ENCODE peak calls at places on chromosomes 12 and 14, in four cellular contexts. Y is tibial nerve, K is neural progenitor cell, W is MM.1S. X is an unnamed sample. For H3K9me3, the result is how much of the 10 kb centered on the place peaks cover.

GRCh38 chr14:39974036-39974435 is 541.8 kb upstream of the FBXO33 start:
- DNase-seq in Y (no peak), K (no peak), W (no peak), X (no peak)

GRCh38 chr14:58752782-58753181 is 115.0 kb downstream of the DACT1 start:
- DNase-seq in Y (peak), K (no peak), W (no peak), X (no peak)

GRCh38 chr12:131559517-131560516 is 151.1 kb upstream of the SFSWAP start:
- DNase-seq in Y (no peak), K (no peak), W (no peak), X (no peak)

GRCh38 chr12:94284859-94285258 is 136.5 kb downstream of the PLXNC1 start:
- DNase-seq in Y (no peak), K (no peak), W (no peak), X (no peak)

GRCh38 chr12:27498159-27498558 is 25.8 kb upstream of the PPFIBP1 start:
- DNase-seq in Y (no peak), K (no peak), W (no peak), X (no peak)

GRCh38 chr14:59406454-59407245 is 58.5 kb downstream of the GPR135 start:
- DNase-seq in Y (no peak), K (no peak), W (no peak), X (no peak)

GRCh38 chr12:12655061-12655460 is 40.9 kb downstream of the GPR19 start:
- DNase-seq in Y (no peak), K (no peak), W (no peak), X (no peak)

GRCh38 chr14:73935666-73936065 is 14.2 kb downstream of the FAM161B start:
- DNase-seq in Y (no peak), K (no peak), W (no peak), X (no peak)

GRCh38 chr14:48568688-48569087 is 893.3 kb upstream of the MDGA2 start:
- DNase-seq in Y (no peak), K (no peak), W (no peak), X (no peak)

GRCh38 chr14:20413785-20414117 is 450 bp upstream of the TEP1 start:
- DNase-seq in Y (no peak), K (peak), W (no peak), X (no peak)

GRCh38 chr12:30308010-30308717 is 387.5 kb downstream of the IPO8 start:
- DNase-seq in Y (no peak), K (no peak), W (no peak), X (no peak)

GRCh38 chr14:63759454-63759853 is 31.6 kb upstream of the SGPP1 start:
- DNase-seq in Y (no peak), K (no peak), W (peak), X (no peak)

GRCh38 chr14:89291351-89291940 is 125.6 kb downstream of the FOXN3 start:
- DNase-seq in Y (no peak), K (no peak), W (no peak), X (no peak)

GRCh38 chr14:38992067-38992835 is 110.8 kb downstream of the SEC23A start:
- DNase-seq in Y (no peak), K (no peak), W (no peak), X (no peak)

GRCh38 chr14:76313303-76313702 is 62.6 kb upstream of the ESRRB start:
- DNase-seq in Y (no peak), K (no peak), W (no peak), X (no peak)

GRCh38 chr14:86022031-86022629 is 492.2 kb downstream of the FLRT2 start:
- DNase-seq in Y (no peak), K (no peak), W (no peak), X (no peak)

DNA sequence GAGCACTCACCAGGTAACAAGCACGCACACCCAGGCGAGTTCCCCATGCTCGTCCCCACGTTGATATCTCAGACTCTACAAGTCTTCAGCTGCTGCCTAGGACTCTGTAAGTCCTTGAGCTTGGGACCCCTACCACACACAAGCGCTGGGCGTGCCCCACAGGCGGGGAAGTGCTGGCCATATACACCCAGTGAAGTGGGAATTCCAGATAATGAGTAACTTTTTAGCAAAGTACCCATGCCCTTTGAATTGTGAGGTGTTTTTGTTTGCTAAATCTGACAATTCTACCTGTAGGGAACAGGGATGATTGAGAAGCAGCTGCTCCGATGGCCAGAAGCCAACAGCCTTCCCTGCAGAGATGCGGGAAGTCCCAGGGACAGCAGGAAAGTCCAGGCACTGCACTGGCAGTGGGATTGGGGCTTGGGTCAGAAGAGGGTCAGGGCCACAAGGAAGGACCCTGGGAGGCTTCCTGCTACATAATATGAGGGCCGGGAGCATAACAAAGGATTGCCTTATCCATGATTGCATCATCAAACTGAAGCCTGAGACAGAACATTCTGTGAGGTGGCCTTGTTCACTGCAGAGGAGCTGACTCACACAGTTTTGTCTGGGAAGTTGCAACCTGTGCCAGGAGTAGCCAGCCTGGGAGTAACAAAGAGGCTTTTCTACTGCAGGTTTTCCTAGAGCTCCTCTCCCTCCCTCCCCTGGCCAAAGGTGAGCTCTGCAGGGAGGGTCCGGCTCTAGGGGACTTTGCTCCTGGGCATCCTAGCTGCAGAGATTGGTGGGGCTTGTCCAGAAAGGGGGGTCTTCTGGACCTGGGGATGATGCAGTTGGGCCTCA is 13.2 kb upstream of the SERPINA3 start:
- DNase-seq in Y (peak), K (peak), W (no peak), X (no peak)
- TF ChIP-seq CTCF in Y (peak), K (no peak), W (no peak), X (no peak)

GRCh38 chr14:52253503-52253902 is 14.0 kb upstream of the PTGDR start:
- DNase-seq in Y (no peak), K (peak), W (no peak), X (peak)
- H3K4me3 ChIP-seq in Y (no peak), K (peak), W (no peak), X (no peak)

GRCh38 chr12:132924356-132924755 is 31.8 kb downstream of the ZNF605 start:
- DNase-seq in Y (no peak), K (no peak), W (no peak), X (no peak)
- H3K9me3 ChIP-seq in Y (half or more), K (half or more), W (under half), X (half or more)

GRCh38 chr12:98955284-98955683 is 310.2 kb downstream of the APAF1 start:
- DNase-seq in Y (no peak), K (peak), W (peak), X (peak)
- TF ChIP-seq CTCF in Y (no peak), K (peak), W (peak), X (peak)

DNA sequence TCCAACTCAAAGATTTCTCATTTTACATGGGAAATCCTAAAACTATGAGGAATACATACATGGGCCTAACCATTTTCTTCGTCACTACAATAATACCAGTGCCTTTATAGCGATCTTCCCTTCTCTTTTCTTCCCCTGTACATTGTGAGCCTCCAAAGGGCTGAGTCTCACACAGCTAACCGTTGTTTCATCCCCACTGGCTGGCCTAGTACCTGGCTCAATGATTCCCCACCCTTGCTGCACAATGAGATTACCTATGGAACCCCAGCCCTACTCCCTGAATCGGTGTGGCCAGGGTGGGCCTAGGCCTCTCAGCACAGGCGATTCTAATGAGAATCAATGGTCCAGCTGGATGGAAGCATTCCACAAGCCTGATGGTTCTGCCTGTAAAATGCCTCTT is 16.1 kb downstream of the PPTC7 start:
- DNase-seq in Y (no peak), K (no peak), W (no peak), X (no peak)
- H3K4me3 ChIP-seq in Y (no peak), K (no peak), W (no peak), X (no peak)

DNA sequence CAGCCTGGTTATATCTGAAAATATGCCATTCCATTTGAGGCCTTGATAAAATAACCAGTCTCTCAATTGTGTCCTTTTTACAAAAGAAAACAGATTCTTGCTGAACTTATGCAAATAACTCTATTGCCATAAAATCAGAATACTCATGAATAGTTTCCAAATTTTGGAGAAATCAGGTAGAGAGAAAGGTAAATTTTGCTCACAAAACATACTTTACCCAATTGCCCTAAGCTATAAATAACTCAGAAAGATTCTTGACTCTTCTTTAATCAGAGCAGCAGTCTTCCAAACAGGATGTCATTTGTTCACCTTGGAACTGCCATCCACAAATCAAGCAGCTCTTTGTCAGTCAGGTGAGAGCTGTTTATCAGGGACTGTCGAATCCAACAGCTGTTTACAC is 12.6 kb downstream of the ZNF26 start:
- DNase-seq in Y (no peak), K (no peak), W (no peak), X (no peak)
- H3K9me3 ChIP-seq in Y (half or more), K (under half), W (under half), X (under half)

GRCh38 chr12:34625116-34625515 is 602.8 kb downstream of the ALG10 start:
- DNase-seq in Y (no peak), K (no peak), W (peak), X (no peak)
- TF ChIP-seq CTCF in Y (no peak), K (no peak), W (peak), X (peak)